ENCODE peak calls at places on chromosomes 1 and 21, in five cellular contexts. A, Q, G, X and V are unnamed samples.

GRCh38 chr21:17048974-17049373 is 463.9 kb upstream of the CXADR start:
- DNase-seq in Q (no peak), X (peak), G (no peak), A (no peak), V (no peak)

GRCh38 chr1:1359316-1359667 is 937 bp upstream of the MXRA8 start:
- DNase-seq in X (no peak), A (no peak), Q (no peak), G (no peak), V (peak)

GRCh38 chr21:37153935-37154350 is 80.9 kb downstream of the TTC3 start:
- DNase-seq in X (no peak), G (no peak), A (no peak), Q (no peak), V (no peak)

GRCh38 chr1:162663589-162664030 is 31.3 kb downstream of the DDR2 start:
- DNase-seq in Q (no peak), G (no peak), X (no peak), A (peak), V (peak)

GRCh38 chr1:220791287-220791686 is 4.6 kb downstream of the MTARC1 start:
- DNase-seq in A (no peak), X (no peak), Q (no peak), G (no peak), V (no peak)

GRCh38 chr1:109391161-109391556 is 6.6 kb downstream of the SORT1 start:
- DNase-seq in X (no peak), Q (no peak), G (no peak), A (no peak), V (peak)

GRCh38 chr1:40161888-40162397 is 756 bp downstream of the RLF start:
- DNase-seq in X (no peak), G (no peak), Q (no peak), A (no peak), V (no peak)

GRCh38 chr1:212290608-212291007 is 5.4 kb downstream of the PPP2R5A start:
- DNase-seq in Q (no peak), G (no peak), X (no peak), A (no peak), V (no peak)

GRCh38 chr21:45200596-45201296 is 86.9 kb downstream of the POFUT2 start:
- DNase-seq in Q (no peak), X (no peak), A (no peak), G (no peak), V (no peak)

GRCh38 chr1:46616277-46617107 is at the start of gene MOB3C:
- DNase-seq in A (peak), X (peak), Q (peak), G (peak), V (peak)

GRCh38 chr1:194698908-194699318 is 1512.5 kb upstream of the B3GALT2 start:
- DNase-seq in X (no peak), Q (no peak), G (no peak), A (no peak), V (no peak)

GRCh38 chr1:22452401-22452963 is 831 bp downstream of the ZBTB40 start:
- DNase-seq in Q (no peak), A (peak), X (no peak), G (peak), V (no peak)

GRCh38 chr1:43430831-43431230 is 22.9 kb downstream of the HYI start:
- DNase-seq in G (no peak), X (no peak), A (no peak), Q (no peak), V (no peak)

GRCh38 chr1:161374373-161374772 is 6.7 kb upstream of the CFAP126 start:
- DNase-seq in A (no peak), X (no peak), G (no peak), Q (no peak), V (no peak)

GRCh38 chr1:178371999-178372398 is 124.8 kb downstream of the CLEC20A start:
- DNase-seq in A (no peak), X (no peak), Q (no peak), G (no peak), V (peak)

GRCh38 chr1:12711421-12712005 is 4.4 kb upstream of the AADACL3 start:
- DNase-seq in X (no peak), G (no peak), A (no peak), Q (no peak), V (no peak)

GRCh38 chr1:245418029-245418428 is 263.2 kb downstream of the KIF26B start:
- DNase-seq in G (peak), Q (no peak), X (no peak), A (no peak), V (peak)

GRCh38 chr1:27381976-27382762 is 964 bp downstream of the CD164L2 start:
- DNase-seq in A (no peak), G (no peak), X (no peak), Q (no peak), V (no peak)

GRCh38 chr1:210301254-210301955 is 27.3 kb upstream of the HHAT start:
- DNase-seq in G (no peak), X (no peak), Q (no peak), A (no peak), V (no peak)

GRCh38 chr21:40143822-40144525 is 276.7 kb downstream of the PCP4 start:
- DNase-seq in G (peak), Q (peak), A (peak), X (peak), V (peak)

GRCh38 chr1:58584082-58584895 is 7.2 kb upstream of the TACSTD2 start:
- DNase-seq in X (no peak), G (no peak), Q (no peak), A (peak), V (no peak)